ENCODE peak calls at places on chromosomes 1 and 21, in nine cellular contexts. T is AG04450; D is gastrocnemius medialis; K is NCI-H1436; U is H9; E is NCI-H187; Q is GM04503; R is HT1080; W is stimulated activated CD8-positive, alpha-beta memory T cell treated with anti-CD3 and anti-CD28 coated beads, Interleukin-2, amount 100 ng/mL, for 1 hour. H is an unnamed sample.

GRCh38 chr1:224434447-224435317 is at the start of gene WDR26:
- DNase-seq in D (peak), Q (peak), R (peak), K (peak), T (no peak), U (peak), E (peak), W (peak), H (peak)

GRCh38 chr1:44811714-44812151 is 3.4 kb downstream of the BTBD19 start:
- DNase-seq in W (no peak), U (no peak), Q (no peak), T (peak), R (peak), K (no peak), E (no peak), D (no peak), H (peak)

GRCh38 chr1:204991342-204991844 is 51.6 kb upstream of the CNTN2 start:
- DNase-seq in D (no peak), R (no peak), T (no peak), W (no peak), Q (no peak), E (peak), U (peak), K (no peak), H (no peak)

GRCh38 chr1:183363967-183364366 is 54.2 kb downstream of the NMNAT2 start:
- DNase-seq in W (no peak), Q (no peak), T (no peak), U (no peak), R (no peak), K (no peak), E (no peak), D (no peak), H (no peak)

GRCh38 chr1:231899046-231899445 is 272.5 kb downstream of the DISC1 start:
- DNase-seq in W (no peak), K (no peak), D (no peak), E (no peak), U (no peak), T (no peak), R (no peak), Q (no peak), H (no peak)

GRCh38 chr1:168164771-168165170 is 14.0 kb upstream of the TIPRL start:
- DNase-seq in K (no peak), D (no peak), Q (no peak), T (no peak), R (no peak), U (no peak), E (no peak), W (no peak), H (no peak)

GRCh38 chr1:203026666-203027663 is 674 bp downstream of the PPFIA4 start:
- DNase-seq in U (peak), E (no peak), K (peak), T (no peak), W (no peak), D (no peak), Q (no peak), R (no peak), H (no peak)

GRCh38 chr1:82179162-82179561 is 378.4 kb downstream of the ADGRL2 start:
- DNase-seq in R (no peak), E (no peak), Q (no peak), U (no peak), W (no peak), T (no peak), K (no peak), D (no peak), H (no peak)

GRCh38 chr21:17711896-17712295 is 99.2 kb upstream of the BTG3 start:
- DNase-seq in U (no peak), K (no peak), T (no peak), E (no peak), W (no peak), R (no peak), D (no peak), Q (no peak), H (no peak)

GRCh38 chr1:156690673-156691032 is 13.4 kb upstream of the NES start:
- DNase-seq in Q (no peak), D (no peak), T (no peak), W (no peak), E (no peak), R (no peak), K (no peak), U (no peak), H (no peak)

GRCh38 chr1:18962121-18962721 is 5.7 kb upstream of the IFFO2 start:
- DNase-seq in R (no peak), E (no peak), D (no peak), K (no peak), T (no peak), U (no peak), W (no peak), Q (peak), H (no peak)

GRCh38 chr21:44322621-44323325 is 16.4 kb downstream of the CFAP410 start:
- DNase-seq in K (no peak), Q (no peak), D (no peak), W (no peak), U (no peak), T (no peak), E (no peak), R (no peak), H (no peak)

GRCh38 chr1:206415913-206416312 is 54.4 kb upstream of the IKBKE start:
- DNase-seq in T (no peak), E (peak), D (no peak), K (no peak), R (no peak), W (no peak), U (no peak), Q (no peak), H (no peak)

GRCh38 chr21:44006656-44007055 is 5.5 kb upstream of the TRAPPC10 start:
- DNase-seq in K (no peak), T (no peak), E (no peak), R (no peak), Q (no peak), U (no peak), W (no peak), D (no peak), H (no peak)

GRCh38 chr21:43764576-43765495 is 11.3 kb downstream of the CSTB start:
- DNase-seq in W (no peak), Q (no peak), E (no peak), K (no peak), U (no peak), D (no peak), R (peak), T (no peak), H (no peak)

GRCh38 chr1:102586022-102586421 is 522.3 kb downstream of the COL11A1 start:
- DNase-seq in U (no peak), W (no peak), D (no peak), T (no peak), Q (no peak), E (no peak), K (no peak), R (no peak), H (no peak)

H was measured in CD4-positive, alpha-beta memory T cell.